ENCODE peak calls at places on chromosome 13, in ten cellular contexts. M is A549; E is right cardiac atrium; C is iris pigment epithelial cell; A is stromal cell of bone marrow; B is activated naive CD8-positive, alpha-beta T cell treated with anti-CD3 and anti-CD28 coated beads for 36 hours; O is T-helper 2 cell; X is NCI-H82; P is lower lobe of right lung; U is nephron progenitor cell. G is an unnamed sample.

GRCh38 chr13:114071441-114071840 is 61.0 kb downstream of the RASA3 start:
- DNase-seq in O (no peak), X (no peak), C (no peak), B (no peak), E (no peak), P (no peak), A (no peak), M (no peak), U (no peak), G (no peak)

GRCh38 chr13:106555631-106556328 is 12.2 kb downstream of the ARGLU1 start:
- DNase-seq in P (no peak), U (no peak), E (no peak), B (no peak), M (no peak), C (peak), X (no peak), A (no peak), O (no peak), G (no peak)

GRCh38 chr13:42394361-42395065 is 122.6 kb downstream of the AKAP11 start:
- DNase-seq in E (no peak), X (no peak), P (no peak), M (no peak), C (no peak), U (no peak), A (no peak), B (no peak), O (no peak), G (no peak)

GRCh38 chr13:47656651-47657050 is 344.4 kb downstream of the SUCLA2 start:
- DNase-seq in U (no peak), X (no peak), M (no peak), P (no peak), B (no peak), O (no peak), C (no peak), A (no peak), E (no peak), G (no peak)

GRCh38 chr13:27523345-27524073 is 73.1 kb upstream of the MTIF3 start:
- DNase-seq in U (no peak), B (no peak), O (no peak), X (no peak), M (no peak), E (no peak), P (no peak), A (peak), C (no peak), G (no peak)

GRCh38 chr13:75752848-75753247 is 116.7 kb downstream of the LMO7 start:
- DNase-seq in U (no peak), A (no peak), O (no peak), E (no peak), C (no peak), B (no peak), X (no peak), P (no peak), M (no peak), G (no peak)

GRCh38 chr13:42215578-42216421 is 56.2 kb upstream of the AKAP11 start:
- DNase-seq in B (peak), O (no peak), E (no peak), X (peak), M (no peak), U (peak), P (no peak), A (no peak), C (peak), G (peak)

GRCh38 chr13:113421673-113422270 is 31.5 kb downstream of the ADPRHL1 start:
- DNase-seq in A (peak), X (no peak), E (peak), P (no peak), O (no peak), M (no peak), C (peak), U (no peak), B (no peak), G (no peak)

GRCh38 chr13:75544681-75545333 is 4.8 kb upstream of the UCHL3 start:
- DNase-seq in B (no peak), E (no peak), M (no peak), C (peak), X (no peak), P (no peak), U (no peak), O (no peak), A (peak), G (no peak)

GRCh38 chr13:40639226-40639681 is 27.2 kb downstream of the FOXO1 start:
- DNase-seq in P (no peak), B (no peak), C (peak), U (no peak), O (no peak), M (no peak), E (no peak), X (no peak), A (peak), G (no peak)